ENCODE peak calls at places on chromosome 2, in ten cellular contexts. L, Y, A, C, M, D, P, R, J and S are unnamed samples.

GRCh38 chr2:96802281-96802595 is 13.8 kb upstream of the CNNM3 start:
- DNase-seq in L (peak; percentile 19), Y (no peak), A (no peak), C (no peak), M (peak; percentile 28), D (peak; percentile 70), P (no peak), R (no peak), J (no peak), S (no peak)

GRCh38 chr2:11559786-11560155 is 25.9 kb downstream of the GREB1 start:
- DNase-seq in L (no peak), Y (no peak), A (no peak), C (no peak), M (no peak), D (no peak), P (no peak), R (no peak), J (no peak), S (no peak)

GRCh38 chr2:53964237-53964952 is 6.4 kb downstream of the PSME4 start:
- DNase-seq in L (no peak), Y (no peak), A (no peak), C (no peak), M (no peak), D (no peak), P (no peak), R (no peak), J (no peak), S (no peak)

GRCh38 chr2:186065491-186065890 is 326.9 kb downstream of the FSIP2 start:
- DNase-seq in L (no peak), Y (no peak), A (no peak), C (no peak), M (no peak), D (no peak), P (no peak), R (no peak), J (no peak), S (no peak)

GRCh38 chr2:241084856-241085444 is 17.1 kb downstream of the MTERF4 start:
- DNase-seq in L (no peak), Y (no peak), A (no peak), C (no peak), M (no peak), D (no peak), P (no peak), R (no peak), J (no peak), S (no peak)

GRCh38 chr2:44879269-44880124 is 62.0 kb upstream of the SIX3 start:
- DNase-seq in L (no peak), Y (no peak), A (no peak), C (peak; percentile 9), M (no peak), D (no peak), P (no peak), R (no peak), J (no peak), S (no peak)

GRCh38 chr2:55033076-55033742 is 17.0 kb downstream of the RTN4 start:
- DNase-seq in L (no peak), Y (no peak), A (no peak), C (no peak), M (no peak), D (peak; percentile 34), P (no peak), R (no peak), J (no peak), S (no peak)

GRCh38 chr2:43082111-43082877 is 144.1 kb downstream of the ZFP36L2 start:
- DNase-seq in L (no peak), Y (peak; percentile 87), A (no peak), C (no peak), M (no peak), D (no peak), P (peak; percentile 92), R (no peak), J (peak; percentile 62), S (peak; percentile 46)

GRCh38 chr2:235679471-235679870 is 185.6 kb downstream of the AGAP1 start:
- DNase-seq in L (no peak), Y (no peak), A (no peak), C (no peak), M (no peak), D (no peak), P (no peak), R (no peak), J (no peak), S (no peak)

GRCh38 chr2:9556121-9556869 is 665 bp upstream of the ADAM17 start:
- DNase-seq in L (no peak), Y (peak; percentile 35), A (no peak), C (no peak), M (no peak), D (no peak), P (no peak), R (no peak), J (no peak), S (no peak)

GRCh38 chr2:17539993-17540812 is at the start of gene VSNL1:
- DNase-seq in L (no peak), Y (peak; percentile 75), A (peak; percentile 78), C (peak; percentile 96), M (no peak), D (peak; percentile 16), P (peak; percentile 58), R (no peak), J (peak; percentile 51), S (peak; percentile 48)

GRCh38 chr2:46988230-46988629 is 72.6 kb upstream of the MCFD2 start:
- DNase-seq in L (no peak), Y (no peak), A (no peak), C (no peak), M (no peak), D (no peak), P (no peak), R (no peak), J (no peak), S (no peak)